ENCODE peak calls at places on chromosomes 12 and 14, in seven cellular contexts. H is MV-4-11; A is naive thymus-derived CD4-positive, alpha-beta T cell; Q is naive thymus-derived CD8-positive, alpha-beta T cell; L is hypothalamus; J is upper lobe of right lung; E is NCI-H1092. F is an unnamed sample.

GRCh38 chr14:39303100-39303499 is 69.4 kb downstream of the MIA2 start:
- DNase-seq in H (no peak), A (no peak), Q (no peak), L (no peak), J (no peak), E (no peak), F (no peak)

GRCh38 chr14:96956464-96957239 is 159.5 kb downstream of the VRK1 start:
- DNase-seq in H (no peak), A (no peak), Q (no peak), L (no peak), J (no peak), E (no peak), F (no peak)

GRCh38 chr12:58540480-58541299 is 379.6 kb downstream of the LRIG3 start:
- DNase-seq in H (peak; percentile 44), A (no peak), Q (no peak), L (peak; percentile 41), J (peak; percentile 68), E (peak; percentile 78), F (peak; percentile 98)

GRCh38 chr12:54993181-54993835 is 8.7 kb upstream of the TESPA1 start:
- DNase-seq in H (peak; percentile 40), A (peak; percentile 74), Q (peak; percentile 62), L (no peak), J (no peak), E (peak; percentile 40), F (peak; percentile 33)

GRCh38 chr12:57118711-57119271 is 7.6 kb upstream of the STAT6 start:
- DNase-seq in H (peak; percentile 82), A (no peak), Q (no peak), L (no peak), J (no peak), E (no peak), F (no peak)

GRCh38 chr12:95763809-95764253 is 26.7 kb downstream of the NTN4 start:
- DNase-seq in H (peak; percentile 35), A (no peak), Q (no peak), L (no peak), J (no peak), E (no peak), F (peak; percentile 59)

GRCh38 chr14:77344597-77344996 is 23.8 kb downstream of the GSTZ1 start:
- DNase-seq in H (peak; percentile 80), A (no peak), Q (no peak), L (no peak), J (no peak), E (no peak), F (no peak)

GRCh38 chr14:53368714-53369191 is 215.6 kb upstream of the DDHD1 start:
- DNase-seq in H (no peak), A (no peak), Q (no peak), L (no peak), J (no peak), E (no peak), F (no peak)

GRCh38 chr14:46322730-46323425 is 328.7 kb downstream of the RPL10L start:
- DNase-seq in H (no peak), A (no peak), Q (no peak), L (no peak), J (no peak), E (no peak), F (no peak)

GRCh38 chr12:94954029-94954685 is 49.3 kb downstream of the NDUFA12 start:
- DNase-seq in H (peak; percentile 9), A (no peak), Q (no peak), L (no peak), J (no peak), E (no peak), F (peak; percentile 61)

GRCh38 chr12:92290016-92290685 is 144.5 kb upstream of the BTG1 start:
- DNase-seq in H (no peak), A (no peak), Q (no peak), L (no peak), J (no peak), E (no peak), F (no peak)

GRCh38 chr14:50943261-50943942 is 881 bp downstream of the PYGL start:
- DNase-seq in H (peak; percentile 17), A (no peak), Q (no peak), L (no peak), J (peak; percentile 79), E (no peak), F (no peak)

GRCh38 chr14:55600784-55601561 is 21.0 kb downstream of the KTN1 start:
- DNase-seq in H (no peak), A (no peak), Q (no peak), L (no peak), J (no peak), E (no peak), F (no peak)

GRCh38 chr14:35900741-35901140 is 74.6 kb downstream of the BRMS1L start:
- DNase-seq in H (no peak), A (no peak), Q (no peak), L (no peak), J (no peak), E (no peak), F (no peak)

GRCh38 chr12:54865683-54866324 is 11.5 kb downstream of the MUCL1 start:
- DNase-seq in H (no peak), A (no peak), Q (no peak), L (no peak), J (no peak), E (no peak), F (no peak)

GRCh38 chr14:97219356-97220017 is 422.3 kb downstream of the VRK1 start:
- DNase-seq in H (no peak), A (peak; percentile 29), Q (no peak), L (no peak), J (no peak), E (no peak), F (no peak)

GRCh38 chr14:34676516-34677211 is 37.7 kb downstream of the CFL2 start:
- DNase-seq in H (no peak), A (no peak), Q (no peak), L (no peak), J (no peak), E (peak; percentile 8), F (no peak)

GRCh38 chr12:6627598-6627997 is 8.2 kb downstream of the LPAR5 start:
- DNase-seq in H (peak; percentile 20), A (peak; percentile 60), Q (peak; percentile 43), L (no peak), J (no peak), E (no peak), F (no peak)

GRCh38 chr12:76037130-76038105 is 5.8 kb upstream of the PHLDA1 start:
- DNase-seq in H (peak; percentile 68), A (peak; percentile 55), Q (no peak), L (no peak), J (no peak), E (peak; percentile 24), F (peak; percentile 54)

GRCh38 chr14:69539631-69540410 is 34.9 kb downstream of the CCDC177 start:
- DNase-seq in H (peak; percentile 80), A (no peak), Q (no peak), L (no peak), J (peak; percentile 88), E (no peak), F (no peak)